ENCODE peak calls at places on chromosome 2, in seven cellular contexts. Y is DND-41, H is mesendoderm, O is lung microvascular endothelial cell, X is stromal cell of bone marrow, E is MM.1S, J is activated B cell treated with CpG ODN at 0.5 μM for 24 hours. C is an unnamed sample.

GRCh38 chr2:4420032-4420431 is 716.7 kb downstream of the DCDC2C start:
- DNase-seq in E (no peak), Y (no peak), H (peak; percentile 68), X (no peak), O (no peak), J (no peak), C (no peak)

GRCh38 chr2:160288324-160288723 is 88.3 kb upstream of the ITGB6 start:
- DNase-seq in J (no peak), E (no peak), H (no peak), O (no peak), Y (no peak), X (peak; percentile 34), C (no peak)

GRCh38 chr2:30372836-30373235 is 74.2 kb upstream of the LCLAT1 start:
- DNase-seq in H (no peak), Y (no peak), X (no peak), J (no peak), E (no peak), O (no peak), C (no peak)

GRCh38 chr2:8520791-8521344 is 161.0 kb upstream of the ID2 start:
- DNase-seq in O (no peak), E (peak; percentile 26), H (no peak), J (no peak), X (no peak), Y (peak; percentile 64), C (no peak)

GRCh38 chr2:18704224-18704623 is 114.9 kb upstream of the NT5C1B start:
- DNase-seq in Y (no peak), H (no peak), X (no peak), J (no peak), E (no peak), O (peak; percentile 28), C (no peak)

GRCh38 chr2:24820598-24821432 is 27.6 kb downstream of the CENPO start:
- DNase-seq in J (no peak), Y (peak; percentile 5), X (no peak), O (no peak), E (no peak), H (peak; percentile 56), C (no peak)

GRCh38 chr2:112150447-112150846 is 12.3 kb downstream of the FBLN7 start:
- DNase-seq in E (no peak), H (peak; percentile 75), X (peak; percentile 95), Y (no peak), O (no peak), J (no peak), C (no peak)

GRCh38 chr2:223060201-223060825 is 8.3 kb downstream of the KCNE4 start:
- DNase-seq in Y (no peak), H (no peak), E (no peak), X (no peak), O (no peak), J (no peak), C (no peak)

GRCh38 chr2:10452956-10453885 is 5.1 kb upstream of the ODC1 start:
- DNase-seq in Y (no peak), O (no peak), H (peak; percentile 54), J (no peak), E (no peak), X (no peak), C (no peak)

GRCh38 chr2:191656389-191656788 is 21.5 kb upstream of the NABP1 start:
- DNase-seq in E (no peak), Y (no peak), X (peak; percentile 86), J (no peak), O (no peak), H (no peak), C (no peak)

C was measured in NCI-H1048.